ENCODE peak calls at places on chromosome 13, in four cellular contexts. B is SJSA1; U is CD4-positive, CD25-positive, alpha-beta regulatory T cell; W is hepatocyte. F is an unnamed sample.

GRCh38 chr13:114058051-114058867 is 74.2 kb downstream of the RASA3 start:
- DNase-seq in W (no peak), B (no peak), U (no peak), F (no peak)

GRCh38 chr13:72757792-72758535 is 23.7 kb downstream of the DIS3 start:
- DNase-seq in W (no peak), B (no peak), U (no peak), F (no peak)

GRCh38 chr13:52848455-52849190 is at the start of gene PCDH8:
- DNase-seq in U (no peak), W (peak; percentile 57), B (no peak), F (no peak)

GRCh38 chr13:97133955-97134354 is 88.2 kb upstream of the MBNL2 start:
- DNase-seq in U (no peak), B (no peak), W (no peak), F (no peak)

GRCh38 chr13:74246398-74246975 is 112.3 kb upstream of the KLF12 start:
- DNase-seq in U (no peak), W (no peak), B (no peak), F (no peak)

GRCh38 chr13:103282571-103283450 is 216.6 kb upstream of the SLC10A2 start:
- DNase-seq in W (peak; percentile 30), U (no peak), B (peak; percentile 79), F (no peak)

GRCh38 chr13:101332583-101332982 is 83.7 kb downstream of the NALCN start:
- DNase-seq in W (no peak), B (no peak), U (no peak), F (no peak)

GRCh38 chr13:82758056-82758455 is 1124.2 kb downstream of the SLITRK1 start:
- DNase-seq in U (no peak), B (peak; percentile 64), W (peak; percentile 26), F (no peak)

GRCh38 chr13:96492758-96493157 is 402.9 kb downstream of the HS6ST3 start:
- DNase-seq in W (no peak), U (no peak), B (no peak), F (no peak)

GRCh38 chr13:30722361-30722760 is 13.0 kb upstream of the ALOX5AP start:
- DNase-seq in U (no peak), B (no peak), W (no peak), F (no peak)

GRCh38 chr13:85853901-85854663 is 54.9 kb upstream of the SLITRK6 start:
- DNase-seq in U (no peak), W (no peak), B (no peak), F (peak; percentile 2)

GRCh38 chr13:71374471-71375041 is 492.4 kb downstream of the DACH1 start:
- DNase-seq in W (no peak), B (no peak), U (no peak), F (no peak)

DNA sequence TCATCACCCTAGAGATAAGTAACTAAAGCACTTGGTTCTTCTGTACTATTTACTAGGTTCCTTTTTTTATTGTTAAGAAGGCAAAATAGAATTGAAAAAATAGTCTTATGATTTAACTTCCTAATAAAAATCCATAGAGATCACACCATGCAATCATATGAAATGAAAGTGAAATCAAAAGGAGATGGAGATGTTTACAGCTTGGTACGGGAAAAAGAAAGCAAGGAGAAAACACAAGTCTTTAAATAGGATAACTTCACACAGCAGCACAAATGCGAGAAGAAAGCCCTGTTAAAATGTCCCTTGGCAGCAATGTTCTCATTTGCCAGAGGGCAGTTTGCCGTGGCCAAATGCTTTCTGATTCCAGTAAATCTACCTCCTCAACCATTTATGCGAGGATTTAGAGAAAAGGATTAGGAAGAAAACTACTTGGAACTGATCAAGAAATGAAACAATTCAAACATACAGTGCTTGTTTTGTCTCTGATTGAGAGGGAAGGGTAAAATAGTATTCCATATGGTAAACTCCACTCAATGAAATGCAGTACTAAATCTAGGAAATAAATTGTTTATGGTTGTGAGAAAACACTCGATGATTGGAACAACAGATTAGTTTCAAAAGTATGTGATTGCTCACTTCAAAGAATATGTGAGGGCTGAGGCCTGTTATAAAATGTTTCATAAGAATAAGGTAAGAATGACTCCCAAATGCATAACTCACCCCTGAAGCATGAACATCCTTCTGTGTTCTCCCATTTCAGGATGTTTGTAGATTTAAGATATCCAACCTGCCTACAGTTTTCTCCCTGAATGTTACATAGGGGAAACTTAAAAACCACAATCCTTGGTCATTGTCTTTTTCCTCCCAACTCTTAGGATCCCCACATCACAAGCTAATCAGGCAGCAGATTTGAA is 487.8 kb downstream of the DACH1 start:
- DNase-seq in U (no peak), B (no peak), W (no peak), F (no peak)
- H3K4me3 ChIP-seq in U (no peak overlapping the region), B (no peak overlapping the region), W (no peak overlapping the region), F (no peak overlapping the region)

DNA sequence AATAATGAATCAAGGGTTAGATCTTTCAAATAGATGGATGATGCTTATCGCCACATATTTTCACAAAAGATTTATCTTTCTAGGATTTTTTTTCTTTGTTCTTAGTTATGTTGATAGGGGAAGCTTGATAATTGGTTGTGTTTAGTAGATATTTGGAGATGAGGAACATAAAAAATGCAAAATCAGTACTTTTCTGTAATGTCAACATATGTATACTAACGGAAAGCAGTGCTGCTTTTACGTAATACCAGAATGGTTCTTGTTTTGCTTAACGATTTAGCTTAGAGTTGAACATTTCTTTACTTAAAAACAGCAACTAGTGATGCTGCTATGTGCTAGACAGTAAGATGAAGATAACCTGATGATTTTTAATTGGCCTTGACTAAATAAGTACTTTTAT is 3.0 kb downstream of the ZMYM2 start:
- DNase-seq in W (no peak), U (no peak), B (no peak), F (no peak)
- H3K4me3 ChIP-seq in W (peak overlapping the region; percentile 8), U (peak overlapping the region; percentile 91), B (no peak overlapping the region), F (peak overlapping the region; percentile 11)

GRCh38 chr13:36997716-36998427 is 1.3 kb downstream of the ALG5 start:
- DNase-seq in W (no peak), U (no peak), B (no peak), F (no peak)

GRCh38 chr13:36998624-36999041 is 507 bp downstream of the ALG5 start:
- DNase-seq in U (peak; percentile 10), W (peak; percentile 35), B (no peak), F (peak; percentile 29)

GRCh38 chr13:36999054-36999927 is at the start of gene ALG5:
- DNase-seq in U (peak; percentile 94), B (peak; percentile 85), W (peak; percentile 95), F (peak; percentile 93)

GRCh38 chr13:37001921-37002250 is 1.3 kb downstream of the EXOSC8 start:
- DNase-seq in U (no peak), B (no peak), W (no peak), F (peak; percentile 19)
- H3K4me3 ChIP-seq in U (peak overlapping the region; percentile 99), B (peak overlapping the region; percentile 79), W (peak overlapping the region; percentile 59), F (peak overlapping the region; percentile 98)

DNA sequence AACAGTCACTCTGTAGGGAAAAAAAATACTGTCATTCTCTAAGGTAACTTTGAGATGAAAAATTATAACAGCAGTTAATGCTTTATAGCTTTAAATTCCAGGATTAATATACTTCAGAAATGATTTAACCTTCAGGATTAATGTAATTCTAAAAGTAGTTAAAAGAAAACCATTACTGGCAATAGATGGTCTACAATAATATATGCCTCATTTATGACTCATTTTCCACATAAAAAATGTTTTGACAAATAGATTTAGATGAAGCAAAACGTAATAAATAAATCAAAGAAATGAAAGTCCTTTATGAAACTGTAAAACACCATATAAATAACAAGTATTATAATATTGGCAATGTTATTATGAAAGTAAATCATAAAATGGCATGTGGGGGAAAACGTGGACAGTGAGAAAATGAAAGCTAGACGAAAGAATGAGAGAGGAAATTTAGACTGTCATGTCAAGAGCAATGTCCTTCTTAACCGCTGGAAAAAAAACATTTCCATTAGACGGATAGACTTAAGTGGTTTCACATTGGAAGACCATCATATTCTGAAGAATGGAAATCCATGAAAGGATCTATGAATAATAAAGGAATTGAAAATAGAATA is 90.9 kb downstream of the SPRY2 start:
- DNase-seq in U (no peak), B (no peak), W (no peak), F (no peak)
- H3K4me3 ChIP-seq in U (no peak overlapping the region), B (no peak overlapping the region), W (no peak overlapping the region), F (no peak overlapping the region)

GRCh38 chr13:41313659-41314197 is 2.7 kb downstream of the NAA16 start:
- DNase-seq in W (no peak), B (no peak), U (no peak), F (no peak)
- H3K4me3 ChIP-seq in W (peak overlapping the region; percentile 100), B (no peak overlapping the region), U (peak overlapping the region; percentile 98), F (peak overlapping the region; percentile 79)